ENCODE peak calls at places on chromosomes 7 and 10, in four cellular contexts. One of them, this sample, is unnamed.

GRCh38 chr7:132491546-132491945 is 84.7 kb downstream of the PLXNA4 start:
- DNase-seq in PC-9: no peak
- DNase-seq in effector CD4-positive, alpha-beta T cell: no peak
- DNase-seq in NCI-H2081: no peak
- DNase-seq in this sample: no peak

GRCh38 chr7:128444242-128444641 is 11.4 kb upstream of the HILPDA start:
- DNase-seq in PC-9: peak
- DNase-seq in effector CD4-positive, alpha-beta T cell: no peak
- DNase-seq in NCI-H2081: peak
- DNase-seq in this sample: no peak

GRCh38 chr10:55627526-55628170 is 733.4 kb downstream of the ZWINT start:
- DNase-seq in PC-9: no peak
- DNase-seq in effector CD4-positive, alpha-beta T cell: no peak
- DNase-seq in NCI-H2081: no peak
- DNase-seq in this sample: no peak

GRCh38 chr7:129636641-129637040 is 25.1 kb downstream of the NRF1 start:
- DNase-seq in PC-9: no peak
- DNase-seq in effector CD4-positive, alpha-beta T cell: no peak
- DNase-seq in NCI-H2081: no peak
- DNase-seq in this sample: no peak

GRCh38 chr7:54921116-54921515 is 97.7 kb upstream of the EGFR start:
- DNase-seq in PC-9: no peak
- DNase-seq in effector CD4-positive, alpha-beta T cell: no peak
- DNase-seq in NCI-H2081: no peak
- DNase-seq in this sample: no peak

GRCh38 chr10:97611473-97611872 is 21.8 kb downstream of the MORN4 start:
- DNase-seq in PC-9: no peak
- DNase-seq in effector CD4-positive, alpha-beta T cell: no peak
- DNase-seq in NCI-H2081: no peak
- DNase-seq in this sample: no peak

GRCh38 chr7:36154255-36155212 is 1.5 kb downstream of the EEPD1 start:
- DNase-seq in PC-9: no peak
- DNase-seq in effector CD4-positive, alpha-beta T cell: no peak
- DNase-seq in NCI-H2081: no peak
- DNase-seq in this sample: no peak

GRCh38 chr7:135974667-135975066 is 2.5 kb downstream of the MTPN start:
- DNase-seq in PC-9: no peak
- DNase-seq in effector CD4-positive, alpha-beta T cell: no peak
- DNase-seq in NCI-H2081: no peak
- DNase-seq in this sample: no peak

GRCh38 chr10:133218891-133219290 is 11.1 kb upstream of the UTF1 start:
- DNase-seq in PC-9: no peak
- DNase-seq in effector CD4-positive, alpha-beta T cell: no peak
- DNase-seq in NCI-H2081: no peak
- DNase-seq in this sample: no peak

GRCh38 chr7:150317748-150318444 is 5.3 kb upstream of the LRRC61 start:
- DNase-seq in PC-9: no peak
- DNase-seq in effector CD4-positive, alpha-beta T cell: no peak
- DNase-seq in NCI-H2081: peak
- DNase-seq in this sample: no peak

GRCh38 chr10:101797403-101798059 is 14.3 kb upstream of the NPM3 start:
- DNase-seq in PC-9: no peak
- DNase-seq in effector CD4-positive, alpha-beta T cell: no peak
- DNase-seq in NCI-H2081: no peak
- DNase-seq in this sample: no peak

GRCh38 chr7:123916240-123916724 is 8.8 kb upstream of the SPAM1 start:
- DNase-seq in PC-9: no peak
- DNase-seq in effector CD4-positive, alpha-beta T cell: no peak
- DNase-seq in NCI-H2081: peak
- DNase-seq in this sample: no peak

GRCh38 chr10:13162013-13162364 is 631 bp downstream of the MCM10 start:
- DNase-seq in PC-9: no peak
- DNase-seq in effector CD4-positive, alpha-beta T cell: no peak
- DNase-seq in NCI-H2081: no peak
- DNase-seq in this sample: no peak

This sample was measured in central memory CD8-positive, alpha-beta T cell.